ENCODE peak calls at places on chromosomes 2 and 18, in eight cellular contexts. U, P, A, T, N, I, W and Y are unnamed samples.

GRCh38 chr2:134491796-134492441 is 226.9 kb downstream of the TMEM163 start:
- DNase-seq in P (peak), N (no peak), I (no peak), A (no peak), U (no peak), W (no peak), T (peak), Y (peak)

GRCh38 chr18:51236225-51236624 is 38.7 kb upstream of the MEX3C start:
- DNase-seq in A (no peak), N (no peak), U (no peak), W (no peak), P (peak), I (no peak), T (no peak), Y (peak)

GRCh38 chr2:234974501-234975385 is 22.9 kb downstream of the SH3BP4 start:
- DNase-seq in N (no peak), A (no peak), P (peak), I (no peak), W (no peak), T (peak), U (no peak), Y (peak)

GRCh38 chr18:10379511-10379910 is 74.9 kb upstream of the APCDD1 start:
- DNase-seq in T (no peak), U (no peak), P (no peak), I (no peak), N (no peak), A (no peak), W (no peak), Y (no peak)

GRCh38 chr2:199230091-199230490 is 227.6 kb downstream of the SATB2 start:
- DNase-seq in A (no peak), U (no peak), T (no peak), I (no peak), P (no peak), N (no peak), W (no peak), Y (no peak)

GRCh38 chr2:134392689-134393476 is 139.0 kb downstream of the MGAT5 start:
- DNase-seq in P (no peak), U (no peak), I (no peak), W (no peak), A (no peak), T (no peak), N (no peak), Y (peak)

GRCh38 chr2:168137510-168138180 is 109.8 kb downstream of the STK39 start:
- DNase-seq in T (no peak), P (peak), A (no peak), U (no peak), I (no peak), N (no peak), W (no peak), Y (no peak)

GRCh38 chr2:213995400-213996105 is 415.3 kb upstream of the VWC2L start:
- DNase-seq in T (no peak), W (no peak), P (no peak), N (no peak), U (no peak), I (no peak), A (no peak), Y (peak)

GRCh38 chr18:5628512-5629255 is 84.9 kb upstream of the EPB41L3 start:
- DNase-seq in A (no peak), W (no peak), I (peak), N (no peak), U (peak), P (peak), T (peak), Y (peak)

GRCh38 chr18:56651771-56652092 is 573 bp downstream of the WDR7 start:
- DNase-seq in A (no peak), T (peak), N (no peak), I (no peak), W (no peak), U (no peak), P (no peak), Y (no peak)

GRCh38 chr2:96494188-96494587 is 11.0 kb downstream of the NEURL3 start:
- DNase-seq in P (no peak), A (no peak), I (no peak), U (no peak), N (no peak), W (no peak), T (no peak), Y (no peak)

GRCh38 chr2:9174771-9175441 is 31.7 kb upstream of the ASAP2 start:
- DNase-seq in U (no peak), W (no peak), A (no peak), T (no peak), N (no peak), P (peak), I (no peak), Y (peak)

GRCh38 chr2:36137612-36138011 is 218.0 kb upstream of the CRIM1 start:
- DNase-seq in U (no peak), P (no peak), N (no peak), I (no peak), W (no peak), T (no peak), A (no peak), Y (no peak)

GRCh38 chr2:227154976-227155375 is 9.0 kb downstream of the COL4A4 start:
- DNase-seq in A (no peak), P (no peak), T (no peak), U (no peak), W (no peak), N (no peak), I (peak), Y (peak)

GRCh38 chr2:79717364-79718007 is 204.6 kb downstream of the CTNNA2 start:
- DNase-seq in A (no peak), P (no peak), T (no peak), N (no peak), I (no peak), W (no peak), U (no peak), Y (peak)

GRCh38 chr2:103166406-103167324 is 404.8 kb downstream of the TMEM182 start:
- DNase-seq in A (no peak), I (no peak), P (no peak), N (no peak), T (no peak), U (no peak), W (no peak), Y (no peak)

GRCh38 chr2:230939691-230940475 is 14.8 kb upstream of the GPR55 start:
- DNase-seq in A (no peak), I (no peak), W (no peak), U (peak), T (no peak), N (no peak), P (no peak), Y (no peak)

GRCh38 chr2:225806105-225806504 is 406.6 kb downstream of the NYAP2 start:
- DNase-seq in P (no peak), A (no peak), N (no peak), I (no peak), U (no peak), T (no peak), W (no peak), Y (no peak)

GRCh38 chr18:60092073-60092472 is 192.3 kb downstream of the PMAIP1 start:
- DNase-seq in N (no peak), P (peak), I (no peak), U (no peak), A (no peak), T (no peak), W (no peak), Y (no peak)

GRCh38 chr2:74835831-74836674 is 2.1 kb downstream of the HK2 start:
- DNase-seq in T (no peak), W (no peak), N (no peak), U (no peak), I (no peak), P (peak), A (no peak), Y (no peak)